ENCODE peak calls at places on chromosomes 13 and 19, in nine cellular contexts. Y is HFF-Myc, Q is SK-N-SH, E is cardiac fibroblast, U is GM06990, G is fibroblast of pulmonary artery, X is GM12865, A is neural crest cell, F is tibial nerve. W is an unnamed sample.

GRCh38 chr19:48415395-48415794 is 21.9 kb downstream of the GRIN2D start:
- DNase-seq in Q (peak), E (peak), F (peak), U (peak), Y (no peak), X (peak), A (no peak), G (peak), W (peak)

GRCh38 chr19:44576843-44577565 is 36.4 kb upstream of the IGSF23 start:
- DNase-seq in E (peak), G (peak), U (no peak), X (peak), A (no peak), Y (no peak), Q (peak), F (no peak), W (peak)

GRCh38 chr19:28285917-28286316 is 927.0 kb downstream of the UQCRFS1 start:
- DNase-seq in E (no peak), Y (no peak), F (no peak), U (no peak), Q (no peak), A (no peak), G (no peak), X (no peak), W (no peak)

GRCh38 chr19:6723738-6724137 is 3.3 kb upstream of the C3 start:
- DNase-seq in Q (no peak), X (no peak), F (no peak), Y (no peak), U (no peak), G (no peak), E (peak), A (no peak), W (no peak)

GRCh38 chr13:95447766-95448165 is 104.8 kb upstream of the CLDN10 start:
- DNase-seq in F (no peak), Q (no peak), Y (no peak), E (no peak), A (no peak), X (no peak), G (no peak), U (no peak), W (peak)

GRCh38 chr13:27789495-27790303 is 2.6 kb upstream of the GSX1 start:
- DNase-seq in X (no peak), E (no peak), U (no peak), F (no peak), A (peak), G (no peak), Q (no peak), Y (no peak), W (peak)

GRCh38 chr19:13633522-13633922 is 127.2 kb upstream of the CACNA1A start:
- DNase-seq in E (no peak), F (no peak), A (no peak), X (no peak), Y (no peak), G (no peak), Q (no peak), U (no peak), W (no peak)

GRCh38 chr13:99314640-99315176 is 7.5 kb upstream of the GPR183 start:
- DNase-seq in Q (no peak), X (no peak), G (peak), Y (peak), E (peak), U (no peak), F (no peak), A (no peak), W (no peak)

GRCh38 chr13:28375250-28375930 is 119.5 kb downstream of the FLT1 start:
- DNase-seq in Q (peak), Y (no peak), A (no peak), G (no peak), E (no peak), U (no peak), F (no peak), X (no peak), W (no peak)

GRCh38 chr19:55658846-55659459 is 4.1 kb downstream of the U2AF2 start:
- DNase-seq in E (no peak), Y (no peak), X (no peak), U (no peak), G (no peak), Q (no peak), A (no peak), F (no peak), W (no peak)

GRCh38 chr19:40800339-40800996 is 1.5 kb downstream of the EGLN2 start:
- DNase-seq in Y (no peak), Q (no peak), U (no peak), X (no peak), G (no peak), E (no peak), A (no peak), F (no peak), W (no peak)

GRCh38 chr13:109148243-109148642 is 518.8 kb downstream of the MYO16 start:
- DNase-seq in E (no peak), U (no peak), X (no peak), G (peak), Q (no peak), A (no peak), Y (no peak), F (no peak), W (no peak)

GRCh38 chr19:49773663-49774305 is 7.0 kb downstream of the AP2A1 start:
- DNase-seq in U (no peak), Y (no peak), A (no peak), Q (no peak), X (no peak), E (no peak), F (no peak), G (no peak), W (no peak)

GRCh38 chr19:45302416-45302815 is 20.3 kb downstream of the CKM start:
- DNase-seq in G (no peak), U (no peak), E (no peak), Q (no peak), Y (no peak), X (no peak), A (no peak), F (no peak), W (no peak)

GRCh38 chr13:20136781-20137703 is 23.8 kb downstream of the GJA3 start:
- DNase-seq in X (peak), F (no peak), Y (no peak), A (peak), E (no peak), Q (peak), G (peak), U (peak), W (peak)

GRCh38 chr13:23466144-23467002 is 32.9 kb upstream of the SACS start:
- DNase-seq in F (peak), Y (peak), U (peak), A (peak), G (peak), E (peak), X (peak), Q (peak), W (peak)

GRCh38 chr13:53201454-53202225 is 173.0 kb downstream of the OLFM4 start:
- DNase-seq in F (no peak), U (peak), G (no peak), A (peak), Q (peak), E (no peak), Y (no peak), X (no peak), W (peak)

GRCh38 chr13:100721885-100722512 is 47.4 kb upstream of the TMTC4 start:
- DNase-seq in E (peak), U (no peak), X (peak), Q (peak), F (peak), G (peak), A (peak), Y (peak), W (peak)

GRCh38 chr13:75702476-75702875 is 66.3 kb downstream of the LMO7 start:
- DNase-seq in U (no peak), F (no peak), Q (no peak), A (no peak), Y (no peak), G (no peak), X (no peak), E (no peak), W (no peak)

GRCh38 chr19:34273121-34273845 is 18.9 kb downstream of the GARRE1 start:
- DNase-seq in Y (no peak), U (no peak), F (no peak), Q (no peak), E (no peak), A (no peak), G (no peak), X (no peak), W (no peak)

GRCh38 chr13:33075996-33076395 is 59.8 kb downstream of the KL start:
- DNase-seq in G (no peak), Q (no peak), Y (no peak), F (no peak), E (no peak), U (no peak), A (no peak), X (no peak), W (no peak)

GRCh38 chr19:33462112-33462726 is 59.4 kb downstream of the PEPD start:
- DNase-seq in F (no peak), Y (no peak), G (no peak), U (no peak), E (no peak), Q (no peak), A (no peak), X (no peak), W (peak)

GRCh38 chr13:20182231-20182846 is 10.4 kb downstream of the GJB2 start:
- DNase-seq in U (no peak), E (peak), Q (peak), X (peak), F (peak), Y (peak), A (peak), G (peak), W (peak)

GRCh38 chr19:50258918-50259372 is 55.5 kb downstream of the MYH14 start:
- DNase-seq in Y (no peak), E (no peak), X (peak), U (peak), A (peak), G (no peak), Q (peak), F (no peak), W (peak)

GRCh38 chr19:41706741-41707501 is 1.5 kb upstream of the CEACAM5 start:
- DNase-seq in F (no peak), G (peak), Q (peak), U (peak), X (peak), Y (no peak), E (peak), A (no peak), W (peak)

GRCh38 chr13:101751488-101751887 is 299.0 kb downstream of the ITGBL1 start:
- DNase-seq in E (peak), U (no peak), X (peak), A (no peak), Q (peak), F (no peak), G (peak), Y (peak), W (no peak)

GRCh38 chr13:76036176-76036575 is 400.0 kb downstream of the LMO7 start:
- DNase-seq in F (no peak), G (peak), E (peak), Y (no peak), U (no peak), Q (no peak), X (no peak), A (no peak), W (no peak)

GRCh38 chr19:42412223-42412622 is 15.0 kb downstream of the LIPE start:
- DNase-seq in X (no peak), Q (peak), U (no peak), F (no peak), A (no peak), G (no peak), E (no peak), Y (no peak), W (peak)

GRCh38 chr19:37594982-37595382 is 306 bp downstream of the ZNF540 start:
- DNase-seq in E (peak), X (peak), F (peak), G (no peak), A (no peak), Q (no peak), U (no peak), Y (peak), W (no peak)

GRCh38 chr19:7145494-7145893 is 76.0 kb downstream of the ZNF557 start:
- DNase-seq in E (peak), G (no peak), X (no peak), A (no peak), F (no peak), U (no peak), Y (no peak), Q (no peak), W (no peak)

GRCh38 chr19:41898235-41898634 is 15.3 kb downstream of the ARHGEF1 start:
- DNase-seq in U (no peak), Y (no peak), G (no peak), F (no peak), X (no peak), Q (no peak), A (no peak), E (no peak), W (no peak)

GRCh38 chr13:25692156-25692555 is 320.4 kb downstream of the ATP8A2 start:
- DNase-seq in G (no peak), X (no peak), Q (no peak), E (no peak), U (no peak), A (no peak), F (no peak), Y (no peak), W (peak)

GRCh38 chr19:42076375-42076944 is 494 bp downstream of the ZNF574 start:
- DNase-seq in X (peak), Y (no peak), G (no peak), U (no peak), Q (no peak), F (peak), A (no peak), E (no peak), W (no peak)

GRCh38 chr13:34738251-34739170 is 203.6 kb upstream of the NBEA start:
- DNase-seq in U (no peak), E (peak), A (no peak), G (peak), X (no peak), F (no peak), Y (no peak), Q (no peak), W (no peak)

GRCh38 chr13:49533586-49534269 is 38.0 kb downstream of the PHF11 start:
- DNase-seq in Y (no peak), G (no peak), U (no peak), Q (no peak), X (no peak), F (no peak), A (no peak), E (no peak), W (no peak)

GRCh38 chr13:63864171-63864902 is 2448.7 kb upstream of the PCDH20 start:
- DNase-seq in F (no peak), Q (no peak), X (no peak), Y (no peak), E (no peak), G (peak), U (no peak), A (no peak), W (no peak)

GRCh38 chr19:53908106-53908932 is 759 bp upstream of the CACNG7 start:
- DNase-seq in G (peak), U (peak), Q (peak), X (no peak), A (peak), E (peak), F (no peak), Y (no peak), W (peak)

GRCh38 chr19:18488838-18489626 is 32.8 kb downstream of the ELL start:
- DNase-seq in U (no peak), E (no peak), A (peak), G (no peak), Q (peak), X (no peak), Y (no peak), F (no peak), W (peak)
- TF ChIP-seq CTCF in U (peak), E (peak), A (peak), G (peak), Q (peak), X (no peak), Y (peak), F (no peak), W (peak)

GRCh38 chr13:51768378-51768921 is 35.5 kb downstream of the DHRS12 start:
- DNase-seq in E (no peak), F (no peak), X (no peak), Y (no peak), U (no peak), Q (no peak), A (no peak), G (no peak), W (peak)
- TF ChIP-seq CTCF in E (peak), F (no peak), X (no peak), Y (peak), U (no peak), Q (no peak), A (peak), G (no peak), W (peak)

GRCh38 chr19:18439025-18439909 is 1.3 kb upstream of the ISYNA1 start:
- DNase-seq in Q (no peak), Y (no peak), G (peak), U (no peak), F (no peak), E (peak), A (no peak), X (no peak), W (peak)

GRCh38 chr19:18441804-18442788 is 4.2 kb upstream of the ISYNA1 start:
- DNase-seq in F (no peak), A (no peak), Y (no peak), E (no peak), Q (no peak), U (no peak), G (no peak), X (no peak), W (no peak)

GRCh38 chr19:18439910-18440237 is 1.9 kb upstream of the ISYNA1 start:
- DNase-seq in Q (no peak), X (no peak), A (no peak), E (no peak), Y (no peak), G (no peak), U (no peak), F (no peak), W (no peak)

GRCh38 chr19:18440936-18441803 is 3.2 kb upstream of the ISYNA1 start:
- DNase-seq in Y (no peak), X (no peak), Q (no peak), U (no peak), E (no peak), F (no peak), A (no peak), G (no peak), W (no peak)

DNA sequence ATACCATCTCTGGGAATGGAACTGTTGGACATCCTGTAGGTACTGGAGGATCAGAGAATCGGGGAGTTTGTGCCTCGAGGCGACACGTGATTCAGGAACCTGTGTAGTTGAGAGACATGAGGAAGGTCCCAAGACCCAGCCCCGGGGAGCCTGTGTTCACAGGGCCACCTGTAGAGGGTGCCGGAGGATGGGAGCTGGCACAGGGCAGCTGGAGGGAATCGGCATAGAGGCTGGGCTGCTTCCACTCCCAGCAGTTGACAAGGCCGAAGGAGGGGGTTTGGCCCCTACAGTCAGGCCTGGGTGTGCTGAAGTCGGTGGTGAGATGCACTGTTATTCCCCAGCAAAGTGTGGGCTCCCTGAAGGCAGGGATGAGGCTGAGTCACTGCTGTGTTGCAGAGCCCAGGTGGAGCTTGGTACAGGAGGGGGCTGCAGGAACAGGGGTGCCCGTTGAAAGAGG is 2.5 kb upstream of the ISYNA1 start:
- DNase-seq in A (no peak), Y (no peak), X (peak), F (no peak), Q (peak), E (no peak), G (no peak), U (no peak), W (peak)
- TF ChIP-seq CTCF in A (peak), Y (peak), X (peak), F (peak), Q (peak), E (peak), G (peak), U (peak), W (peak)

DNA sequence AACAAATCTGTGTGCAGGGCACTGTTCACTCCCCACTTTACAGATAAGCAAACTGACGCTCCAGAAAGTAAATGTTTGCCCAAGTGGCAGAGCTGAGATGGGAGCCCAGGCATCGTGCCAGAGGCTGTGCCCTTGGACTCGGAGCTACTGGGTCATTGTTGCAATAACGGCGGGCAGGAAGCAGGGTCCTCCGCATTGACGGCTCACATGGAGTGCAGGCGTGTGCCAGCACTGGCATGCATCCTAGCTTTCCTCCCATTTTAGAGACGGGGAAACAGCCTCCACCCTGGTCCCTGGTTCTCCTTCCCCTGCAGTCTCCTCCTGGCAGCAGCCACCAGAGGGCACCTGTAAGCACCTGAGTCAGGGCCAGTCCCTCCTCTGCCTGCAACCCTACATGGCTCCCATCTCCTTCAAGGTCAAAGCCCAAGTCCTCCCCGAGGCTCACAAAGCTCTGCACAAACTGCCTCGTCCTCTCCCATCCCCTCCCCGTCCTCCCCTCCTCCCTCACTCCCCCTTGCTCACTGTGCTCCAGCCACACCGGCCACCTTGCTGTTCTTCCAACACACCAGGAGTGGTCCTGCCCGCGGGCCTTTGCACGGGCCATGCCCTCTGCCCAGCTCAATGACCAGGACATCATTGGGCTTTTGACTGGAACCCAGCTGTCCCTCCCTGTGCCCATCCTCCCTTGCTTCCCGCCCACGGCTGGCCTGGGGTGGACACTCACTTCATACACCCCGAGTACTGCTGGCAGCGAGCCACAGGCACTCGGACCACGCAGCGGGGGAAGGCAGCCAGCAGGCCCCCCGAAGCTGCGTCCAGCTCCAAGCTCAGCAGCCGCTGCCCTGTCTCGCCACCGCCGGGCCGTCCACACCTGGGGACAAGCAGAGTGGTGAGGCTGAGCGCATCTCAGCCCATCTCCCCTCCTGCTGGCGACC is 7.7 kb upstream of the LRG1 start:
- DNase-seq in U (no peak), A (no peak), Q (peak), Y (no peak), G (peak), X (no peak), E (peak), F (no peak), W (peak)
- TF ChIP-seq CTCF in U (peak), A (peak), Q (peak), Y (peak), G (peak), X (peak), E (peak), F (no peak), W (peak)

DNA sequence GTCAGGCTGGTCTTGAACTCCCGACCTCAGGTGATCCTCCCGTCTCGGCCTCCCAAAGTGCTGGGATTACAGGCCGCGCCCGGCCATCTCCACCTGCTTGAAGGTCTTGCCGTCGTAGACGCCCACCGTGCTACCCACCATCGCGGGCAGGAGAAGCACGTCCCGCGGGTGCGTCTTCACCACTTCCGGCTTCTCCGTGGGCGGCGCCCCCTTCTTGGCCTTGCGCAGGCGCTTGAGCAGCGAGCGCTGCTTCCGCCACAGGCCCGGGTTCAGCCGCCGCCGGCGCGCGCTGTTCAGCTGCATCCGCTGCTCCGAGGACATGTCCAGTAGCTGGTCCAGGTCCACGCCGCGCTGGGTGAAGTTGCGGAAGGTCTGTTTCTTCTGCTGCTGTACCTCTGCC is 21.6 kb downstream of the EFNA2 start:
- DNase-seq in G (no peak), Q (no peak), E (no peak), Y (no peak), F (no peak), A (no peak), U (no peak), X (no peak), W (no peak)
- TF ChIP-seq CTCF in G (no peak), Q (no peak), E (no peak), Y (no peak), F (no peak), A (no peak), U (no peak), X (no peak), W (no peak)